ENCODE peak calls at places on chromosomes 2 and 18, in five cellular contexts. O is A549, D is HL-60, E is GM23338, I is K562. G is an unnamed sample.

GRCh38 chr2:209322905-209323517 is 100.8 kb upstream of the MAP2 start:
- DNase-seq in O (no peak), D (no peak), E (no peak), I (no peak), G (no peak)

GRCh38 chr18:46161721-46162421 is 57.7 kb downstream of the HAUS1 start:
- DNase-seq in D (no peak), E (no peak), I (no peak), O (no peak), G (no peak)

GRCh38 chr18:39414009-39414700 is 1848.6 kb upstream of the CELF4 start:
- DNase-seq in I (no peak), E (no peak), O (peak; percentile 7), D (no peak), G (no peak)

GRCh38 chr2:101770672-101771071 is 73.2 kb downstream of the MAP4K4 start:
- DNase-seq in I (peak; percentile 21), D (peak; percentile 24), O (peak; percentile 67), E (peak; percentile 52), G (peak; percentile 41)

GRCh38 chr2:166411473-166412230 is 35.9 kb upstream of the SCN9A start:
- DNase-seq in E (no peak), I (no peak), D (no peak), O (peak; percentile 50), G (no peak)

GRCh38 chr2:146031158-146031557 is 1511.2 kb upstream of the ZEB2 start:
- DNase-seq in D (no peak), I (no peak), O (no peak), E (no peak), G (no peak)

GRCh38 chr2:26757873-26758789 is 6.0 kb upstream of the SLC35F6 start:
- DNase-seq in I (no peak), O (peak; percentile 98), E (peak; percentile 78), D (no peak), G (peak; percentile 5)

GRCh38 chr2:221096651-221097567 is 475.2 kb downstream of the EPHA4 start:
- DNase-seq in I (no peak), D (no peak), O (no peak), E (no peak), G (no peak)

GRCh38 chr2:242051440-242051839 is 181.9 kb downstream of the RTP5 start:
- DNase-seq in I (no peak), O (no peak), D (no peak), E (no peak), G (no peak)

GRCh38 chr2:196546151-196546919 is 93.2 kb upstream of the CCDC150 start:
- DNase-seq in I (no peak), E (no peak), O (no peak), D (no peak), G (no peak)

GRCh38 chr2:24304098-24304497 is 56.2 kb downstream of the ITSN2 start:
- DNase-seq in I (no peak), E (peak; percentile 7), D (no peak), O (no peak), G (no peak)

GRCh38 chr2:46535360-46535759 is 56.0 kb downstream of the TMEM247 start:
- DNase-seq in D (no peak), E (no peak), O (no peak), I (no peak), G (no peak)

GRCh38 chr2:27137322-27137935 is 1.8 kb downstream of the PRR30 start:
- DNase-seq in O (no peak), D (no peak), E (no peak), I (no peak), G (no peak)

GRCh38 chr2:37650548-37651101 is 20.8 kb downstream of the CDC42EP3 start:
- DNase-seq in E (no peak), D (no peak), I (no peak), O (no peak), G (no peak)
- H3K27ac ChIP-seq in E (no peak overlapping the region), D (peak overlapping the region; percentile 2), I (no peak overlapping the region), O (no peak overlapping the region), G (no peak overlapping the region)

GRCh38 chr2:230319211-230319862 is 7.7 kb upstream of the SP140L start:
- DNase-seq in D (no peak), E (no peak), O (no peak), I (no peak), G (no peak)
- TF ChIP-seq REST in D (no peak), E (no peak), O (no peak), I (no peak), G (no peak)

DNA sequence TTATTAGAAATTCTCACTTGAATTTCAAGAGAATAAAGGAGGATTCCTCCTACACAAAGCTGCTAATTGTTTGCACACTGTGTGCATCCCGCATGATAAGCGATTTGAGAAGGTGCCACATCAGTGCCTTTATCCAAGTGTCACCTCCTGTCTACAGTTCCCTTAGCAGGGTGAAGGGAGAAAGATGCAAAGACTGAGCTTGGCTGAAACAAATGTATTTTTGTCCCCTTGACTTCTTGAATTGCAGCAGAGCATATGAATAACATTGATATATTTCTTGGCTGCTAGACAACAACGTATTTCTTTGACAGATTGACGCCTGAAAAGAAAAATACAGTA is 255.1 kb downstream of the NEDD4L start:
- DNase-seq in I (no peak), O (no peak), E (no peak), D (no peak), G (no peak)
- H3K27ac ChIP-seq in I (no peak overlapping the region), O (no peak overlapping the region), E (no peak overlapping the region), D (no peak overlapping the region), G (no peak overlapping the region)

GRCh38 chr2:198173864-198174263 is 369.5 kb downstream of the PLCL1 start:
- DNase-seq in O (no peak), D (no peak), E (no peak), I (no peak), G (no peak)

GRCh38 chr2:198178766-198179165 is 374.4 kb downstream of the PLCL1 start:
- DNase-seq in O (no peak), I (no peak), D (no peak), E (no peak), G (no peak)

GRCh38 chr2:198173242-198173641 is 368.8 kb downstream of the PLCL1 start:
- DNase-seq in D (no peak), E (peak; percentile 5), O (no peak), I (no peak), G (no peak)

GRCh38 chr2:198177040-198177439 is 372.6 kb downstream of the PLCL1 start:
- DNase-seq in I (no peak), E (no peak), D (no peak), O (no peak), G (no peak)
- TF ChIP-seq REST in I (no peak), E (no peak), D (no peak), O (no peak), G (no peak)

GRCh38 chr2:31212659-31213058 is 4.7 kb downstream of the CAPN14 start:
- DNase-seq in O (no peak), D (no peak), E (no peak), I (no peak), G (no peak)
- H3K27ac ChIP-seq in O (no peak overlapping the region), D (no peak overlapping the region), E (no peak overlapping the region), I (no peak overlapping the region), G (no peak overlapping the region)

GRCh38 chr2:185608799-185609198 is 129.8 kb upstream of the FSIP2 start:
- DNase-seq in I (no peak), O (peak; percentile 31), E (no peak), D (no peak), G (peak; percentile 5)

GRCh38 chr2:185610301-185610700 is 128.3 kb upstream of the FSIP2 start:
- DNase-seq in O (no peak), D (no peak), I (no peak), E (no peak), G (no peak)

GRCh38 chr2:185607943-185608342 is 130.7 kb upstream of the FSIP2 start:
- DNase-seq in O (no peak), E (no peak), I (no peak), D (no peak), G (no peak)
- TF ChIP-seq REST in O (no peak), E (no peak), I (no peak), D (no peak), G (no peak)

GRCh38 chr2:207334631-207335371 is 169.1 kb upstream of the KLF7 start:
- DNase-seq in D (no peak), E (peak; percentile 93), O (peak; percentile 88), I (no peak), G (no peak)
- H3K27ac ChIP-seq in D (no peak overlapping the region), E (peak overlapping the region; percentile 89), O (peak overlapping the region; percentile 87), I (no peak overlapping the region), G (peak overlapping the region; percentile 99)

DNA sequence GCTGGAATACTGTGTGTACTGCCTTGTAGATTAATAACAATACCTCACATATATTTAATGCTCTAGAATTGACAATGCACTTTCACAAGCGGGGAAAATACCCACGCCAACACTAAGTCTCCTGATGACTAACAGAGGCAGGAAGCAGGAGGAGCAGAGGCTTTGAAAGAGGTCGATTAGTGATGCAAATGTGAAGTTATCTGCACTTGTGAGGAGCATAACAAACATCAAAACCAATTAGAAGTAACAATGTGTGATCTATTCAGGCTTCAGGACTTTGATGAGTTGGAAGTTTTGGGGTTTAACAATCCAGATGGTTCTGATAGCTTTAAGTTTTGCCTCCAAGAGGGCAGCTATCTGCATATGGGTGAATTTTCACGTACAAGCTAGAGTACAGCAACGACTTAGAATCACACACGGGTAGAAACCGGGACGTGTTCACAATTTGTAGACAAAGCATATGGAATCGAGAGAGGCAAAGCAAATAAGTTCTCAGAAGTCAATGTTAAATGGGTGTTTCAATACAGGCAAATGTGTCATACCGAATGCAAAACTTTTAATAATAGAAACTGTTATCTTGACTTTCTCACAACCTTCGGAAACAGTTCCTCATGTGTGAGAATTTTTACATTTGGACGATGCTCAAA is 114.5 kb downstream of the METTL8 start:
- DNase-seq in O (no peak), E (peak; percentile 84), D (no peak), I (no peak), G (no peak)
- TF ChIP-seq REST in O (no peak), E (no peak), D (no peak), I (no peak), G (no peak)

GRCh38 chr2:85435986-85436835 is 17.7 kb downstream of the SH2D6 start:
- DNase-seq in E (peak; percentile 70), D (no peak), O (peak; percentile 65), I (no peak), G (no peak)
- H3K27ac ChIP-seq in E (peak overlapping the region; percentile 19), D (peak overlapping the region; percentile 82), O (peak overlapping the region; percentile 91), I (peak overlapping the region; percentile 79), G (no peak overlapping the region)

DNA sequence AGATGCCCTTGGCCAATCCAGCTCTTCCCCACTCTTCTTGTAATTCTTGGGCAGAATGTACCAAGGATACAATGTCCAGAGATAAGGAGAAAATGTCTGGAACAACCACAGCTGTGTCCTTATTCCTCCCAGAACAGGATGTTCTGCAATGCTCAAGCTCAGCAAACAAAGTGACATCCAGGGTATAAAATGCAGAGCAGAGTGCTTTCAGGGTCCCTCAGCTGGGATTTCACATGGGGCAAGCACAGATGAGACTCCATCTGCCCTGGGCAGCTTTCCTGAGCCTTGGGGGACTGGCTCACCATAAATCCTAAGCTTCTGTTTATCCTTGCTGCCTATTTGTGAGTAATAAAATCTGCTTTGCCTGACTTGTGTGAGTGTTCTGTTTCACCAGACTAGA is 127.4 kb downstream of the VAPA start:
- DNase-seq in E (no peak), D (no peak), O (no peak), I (no peak), G (no peak)
- TF ChIP-seq REST in E (no peak), D (no peak), O (no peak), I (no peak), G (no peak)

G was measured in SK-N-SH.